ENCODE peak calls at places on chromosomes 6 and 20, in six cellular contexts. L is left lung; S is activated CD4-positive, alpha-beta T cell treated with anti-CD3 and anti-CD28 coated beads for 4 hours; Y is activated CD4-positive, CD25-positive, alpha-beta regulatory T cell; X is aorta; H is Peyer's patch. G is an unnamed sample.

GRCh38 chr20:44027686-44028340 is 113.2 kb downstream of the TOX2 start:
- DNase-seq in L (no peak), S (no peak), Y (no peak), X (no peak), H (no peak), G (peak; percentile 56)

GRCh38 chr6:153044295-153044694 is 41.8 kb upstream of the MTRF1L start:
- DNase-seq in L (no peak), S (no peak), Y (no peak), X (no peak), H (no peak), G (no peak)

GRCh38 chr6:328184-328670 is 35.9 kb downstream of the DUSP22 start:
- DNase-seq in L (peak; percentile 60), S (no peak), Y (no peak), X (no peak), H (peak; percentile 74), G (no peak)

GRCh38 chr20:38303908-38304379 is at the start of gene BPI:
- DNase-seq in L (peak; percentile 74), S (no peak), Y (no peak), X (no peak), H (no peak), G (peak; percentile 88)

GRCh38 chr6:89952696-89953095 is 58.4 kb downstream of the GJA10 start:
- DNase-seq in L (no peak), S (peak; percentile 41), Y (no peak), X (no peak), H (peak; percentile 79), G (no peak)

GRCh38 chr6:408599-409102 is 17.1 kb downstream of the IRF4 start:
- DNase-seq in L (peak; percentile 80), S (no peak), Y (no peak), X (no peak), H (no peak), G (no peak)

GRCh38 chr6:72271531-72271930 is 350.3 kb upstream of the KCNQ5 start:
- DNase-seq in L (no peak), S (no peak), Y (no peak), X (no peak), H (no peak), G (no peak)

GRCh38 chr6:139452176-139452876 is 77.9 kb upstream of the CITED2 start:
- DNase-seq in L (no peak), S (no peak), Y (no peak), X (no peak), H (no peak), G (no peak)

GRCh38 chr6:146543211-146543939 is at the start of gene RAB32:
- DNase-seq in L (peak; percentile 96), S (no peak), Y (no peak), X (peak; percentile 97), H (peak; percentile 29), G (peak; percentile 98)

GRCh38 chr6:85864453-85865401 is 222.0 kb upstream of the SYNCRIP start:
- DNase-seq in L (no peak), S (no peak), Y (no peak), X (no peak), H (no peak), G (no peak)

GRCh38 chr6:2640551-2640950 is 110.2 kb downstream of the MYLK4 start:
- DNase-seq in L (no peak), S (no peak), Y (no peak), X (no peak), H (no peak), G (no peak)

GRCh38 chr6:134523903-134524302 is 206.0 kb upstream of the SGK1 start:
- DNase-seq in L (no peak), S (no peak), Y (no peak), X (no peak), H (no peak), G (no peak)

GRCh38 chr6:28880894-28881780 is 42.6 kb downstream of the TRIM27 start:
- DNase-seq in L (peak; percentile 59), S (peak; percentile 57), Y (peak; percentile 54), X (peak; percentile 88), H (peak; percentile 38), G (no peak)

GRCh38 chr6:31769684-31770371 is 7.3 kb downstream of the VWA7 start:
- DNase-seq in L (peak; percentile 84), S (peak; percentile 79), Y (peak; percentile 67), X (peak; percentile 85), H (peak; percentile 79), G (peak; percentile 96)

GRCh38 chr6:132401120-132401940 is at the start of gene MOXD1:
- DNase-seq in L (peak; percentile 47), S (no peak), Y (no peak), X (peak; percentile 82), H (no peak), G (peak; percentile 84)

GRCh38 chr6:13400772-13401171 is 72.4 kb upstream of the TBC1D7 start:
- DNase-seq in L (no peak), S (no peak), Y (no peak), X (no peak), H (no peak), G (no peak)

GRCh38 chr6:52503344-52503747 is 73.5 kb downstream of the TRAM2 start:
- DNase-seq in L (no peak), S (no peak), Y (no peak), X (no peak), H (no peak), G (no peak)

GRCh38 chr20:59421089-59421488 is 120.7 kb downstream of the EDN3 start:
- DNase-seq in L (no peak), S (no peak), Y (no peak), X (no peak), H (no peak), G (no peak)

GRCh38 chr20:61994546-61994945 is 71.1 kb downstream of the TAF4 start:
- DNase-seq in L (no peak), S (no peak), Y (no peak), X (no peak), H (no peak), G (no peak)

GRCh38 chr20:24465730-24466129 is 3.7 kb upstream of the SYNDIG1 start:
- DNase-seq in L (no peak), S (no peak), Y (no peak), X (no peak), H (no peak), G (no peak)

GRCh38 chr6:46983007-46983411 is 59.1 kb downstream of the ADGRF1 start:
- DNase-seq in L (no peak), S (no peak), Y (no peak), X (no peak), H (no peak), G (no peak)